ENCODE peak calls at places on chromosomes 4 and X, in nine cellular contexts. K, G, Q, M, P, N, B, Y and J are unnamed samples.

GRCh38 chr4:84952004-84952403 is 14.5 kb downstream of the WDFY3 start:
- DNase-seq in N (no peak), G (peak; percentile 10), M (peak; percentile 78), Q (no peak), P (peak; percentile 56), K (no peak), Y (no peak), B (no peak), J (no peak)

GRCh38 chrX:136689441-136689840 is 41.5 kb downstream of the CD40LG start:
- DNase-seq in Q (no peak), P (peak; percentile 20), G (no peak), N (no peak), K (no peak), Y (peak; percentile 43), M (peak; percentile 20), B (no peak), J (no peak)

GRCh38 chrX:101595739-101596419 is 21.9 kb downstream of the ARMCX6 start:
- DNase-seq in N (peak; percentile 4), P (peak; percentile 79), K (peak; percentile 39), Q (peak; percentile 32), G (peak; percentile 58), B (peak; percentile 26), M (peak; percentile 75), Y (peak; percentile 10), J (no peak)

GRCh38 chr4:6684656-6685055 is 9.0 kb upstream of the S100P start:
- DNase-seq in P (no peak), N (no peak), Q (no peak), K (no peak), G (no peak), B (no peak), Y (no peak), M (no peak), J (no peak)

GRCh38 chr4:94508841-94509240 is 57.1 kb downstream of the PDLIM5 start:
- DNase-seq in K (no peak), N (no peak), Y (no peak), M (no peak), B (no peak), P (peak; percentile 53), G (no peak), Q (no peak), J (no peak)

GRCh38 chrX:136608295-136608933 is 39.5 kb upstream of the CD40LG start:
- DNase-seq in Q (peak; percentile 69), G (peak; percentile 3), N (peak; percentile 18), B (no peak), M (no peak), Y (peak; percentile 55), P (peak; percentile 25), K (peak; percentile 22), J (no peak)

GRCh38 chr4:146159384-146160058 is 16.0 kb upstream of the LSM6 start:
- DNase-seq in B (no peak), Q (no peak), P (no peak), M (no peak), N (no peak), K (no peak), Y (no peak), G (no peak), J (no peak)

GRCh38 chr4:177461606-177462005 is 19.4 kb upstream of the AGA start:
- DNase-seq in G (no peak), K (no peak), P (no peak), Y (no peak), Q (no peak), N (no peak), M (no peak), B (no peak), J (no peak)

GRCh38 chr4:168028568-168028967 is 63.8 kb upstream of the ANXA10 start:
- DNase-seq in Q (no peak), B (no peak), P (peak; percentile 17), G (peak; percentile 28), M (peak; percentile 11), N (no peak), Y (no peak), K (peak; percentile 36), J (no peak)

GRCh38 chr4:151641167-151641566 is 119.6 kb downstream of the GATB start:
- DNase-seq in P (peak; percentile 81), Y (no peak), K (no peak), N (no peak), B (no peak), Q (no peak), M (peak; percentile 33), G (no peak), J (no peak)

GRCh38 chr4:154564311-154564710 is 1.5 kb downstream of the FGB start:
- DNase-seq in P (no peak), K (no peak), G (no peak), B (no peak), N (no peak), Q (no peak), Y (no peak), M (no peak), J (no peak)
- H3K4me3 ChIP-seq in P (no peak overlapping the region), K (no peak overlapping the region), G (no peak overlapping the region), B (no peak overlapping the region), N (no peak overlapping the region), Q (no peak overlapping the region), Y (no peak overlapping the region), M (no peak overlapping the region), J (no peak overlapping the region)

GRCh38 chrX:131724292-131724691 is 180.4 kb downstream of the OR13H1 start:
- DNase-seq in M (no peak), K (no peak), B (no peak), G (no peak), Y (no peak), Q (no peak), P (no peak), N (no peak), J (no peak)
- H3K9me3 ChIP-seq in M (peaks cover 4% of the 10 kb centered on the region), K (no peaks in the 10 kb centered on the region), B (no peaks in the 10 kb centered on the region), G (no peaks in the 10 kb centered on the region), Y (no peaks in the 10 kb centered on the region), Q (peaks cover under 1% of the 10 kb centered on the region), P (peaks cover 26% of the 10 kb centered on the region), N (no peaks in the 10 kb centered on the region), J (no peaks in the 10 kb centered on the region)

GRCh38 chrX:118727686-118728339 is 407 bp downstream of the IL13RA1 start:
- DNase-seq in K (peak; percentile 50), Q (peak; percentile 40), G (no peak), Y (no peak), P (peak; percentile 58), N (peak; percentile 1), M (peak; percentile 10), B (peak; percentile 25), J (peak; percentile 73)

GRCh38 chrX:118729043-118729652 is 1.7 kb downstream of the IL13RA1 start:
- DNase-seq in K (no peak), B (no peak), G (no peak), M (no peak), N (no peak), Q (no peak), Y (no peak), P (no peak), J (no peak)

GRCh38 chrX:118724775-118725174 is 2.6 kb upstream of the IL13RA1 start:
- DNase-seq in N (no peak), Q (peak; percentile 23), G (no peak), B (no peak), K (no peak), Y (no peak), M (peak; percentile 56), P (no peak), J (no peak)

GRCh38 chrX:118724352-118724751 is 3.1 kb upstream of the IL13RA1 start:
- DNase-seq in N (no peak), K (no peak), P (no peak), M (no peak), G (no peak), Q (no peak), Y (no peak), B (no peak), J (no peak)

DNA sequence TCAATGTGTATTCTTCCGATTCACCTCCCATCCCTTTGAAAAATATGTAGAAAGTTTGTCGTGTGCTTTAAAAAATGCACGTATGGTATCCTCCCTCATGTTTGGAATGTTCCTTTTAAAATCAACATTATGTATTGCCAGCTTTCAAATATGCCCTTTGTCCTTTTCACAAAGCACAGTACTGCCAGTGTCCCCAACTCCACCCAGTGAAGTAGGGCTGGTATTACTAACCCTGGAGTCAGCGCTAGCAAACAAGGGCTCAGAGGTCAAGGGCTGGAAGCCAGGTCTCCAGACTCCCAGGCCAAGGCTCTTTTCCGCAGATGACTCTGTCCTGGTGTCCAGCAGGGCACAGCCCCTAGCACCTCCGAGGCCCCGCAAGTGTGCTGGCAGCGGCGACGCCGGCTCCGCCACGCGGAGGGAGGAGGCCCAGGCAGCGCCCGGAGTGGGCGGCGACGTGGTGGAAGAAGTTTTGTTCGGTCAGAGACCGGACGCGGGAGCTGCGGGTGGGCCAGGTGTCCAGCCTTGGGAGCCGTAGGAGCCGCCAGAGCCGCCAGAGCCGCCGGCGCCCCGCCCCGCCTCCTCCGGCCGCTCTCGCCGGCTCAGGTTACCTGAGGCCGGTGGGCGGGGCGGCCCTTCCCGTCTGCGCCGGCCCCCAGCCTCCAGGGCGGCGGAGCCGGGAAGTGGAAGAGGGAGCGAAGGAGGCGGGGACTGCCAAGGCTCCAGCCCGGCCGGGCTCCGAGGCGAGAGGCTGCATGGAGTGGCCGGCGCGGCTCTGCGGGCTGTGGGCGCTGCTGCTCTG is at the start of gene IL13RA1:
- DNase-seq in B (peak; percentile 76), K (peak; percentile 89), G (peak; percentile 60), M (peak; percentile 76), Q (peak; percentile 81), P (peak; percentile 90), Y (no peak), N (peak; percentile 1), J (peak; percentile 90)
- H3K4me3 ChIP-seq in B (peak within 1 kb of the TSS; percentile 40), K (peak within 1 kb of the TSS; percentile 27), G (peak within 1 kb of the TSS; percentile 54), M (peak within 1 kb of the TSS; percentile 88), Q (peak within 1 kb of the TSS; percentile 48), P (peak within 1 kb of the TSS; percentile 82), Y (no peak within 1 kb of the TSS), N (peak within 1 kb of the TSS; percentile 15), J (peak within 1 kb of the TSS; percentile 50)

DNA sequence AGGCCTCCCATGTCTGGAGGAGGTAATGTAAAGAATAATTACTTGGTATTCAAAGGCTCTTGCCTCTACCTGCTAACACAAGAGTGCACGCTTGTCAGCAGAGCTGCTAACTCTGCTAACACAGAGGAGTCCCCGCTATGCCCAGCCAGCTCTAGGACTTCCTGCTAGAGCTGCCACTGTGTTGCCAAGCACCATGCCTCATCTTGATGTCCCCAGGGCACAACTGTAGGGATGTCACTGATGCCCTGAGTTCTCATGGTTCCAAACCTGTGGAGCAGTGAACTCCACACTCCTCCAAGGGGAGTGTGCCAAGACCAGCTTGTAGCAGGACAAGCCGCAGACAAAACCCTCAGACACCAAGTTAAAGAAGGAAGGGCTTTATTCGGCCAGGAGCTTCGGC is 55.3 kb upstream of the CLDN24 start:
- DNase-seq in G (no peak), P (no peak), Y (no peak), B (no peak), M (no peak), Q (no peak), N (no peak), K (no peak), J (no peak)
- H3K9me3 ChIP-seq in G (no peaks in the 10 kb centered on the region), P (peaks cover 33% of the 10 kb centered on the region), Y (peaks cover 8% of the 10 kb centered on the region), B (no peaks in the 10 kb centered on the region), M (peaks cover 6% of the 10 kb centered on the region), Q (no peaks in the 10 kb centered on the region), N (no peaks in the 10 kb centered on the region), K (no peaks in the 10 kb centered on the region), J (peaks cover 9% of the 10 kb centered on the region)